ENCODE peak calls at places on chromosome 21, in ten cellular contexts. V, N, H, W, I, T, C, S, P and Q are unnamed samples.

GRCh38 chr21:38503588-38503987 is 5.3 kb upstream of the ERG start:
- DNase-seq in V (no peak), N (no peak), H (peak; percentile 97), W (peak; percentile 78), I (no peak), T (no peak), C (peak; percentile 89), S (no peak), P (no peak), Q (no peak)

GRCh38 chr21:22575165-22575584 is 1577.0 kb downstream of the NCAM2 start:
- DNase-seq in V (peak; percentile 47), N (no peak), H (peak; percentile 93), W (no peak), I (no peak), T (no peak), C (no peak), S (no peak), P (no peak), Q (no peak)

GRCh38 chr21:39120876-39121599 is 62.2 kb downstream of the PSMG1 start:
- DNase-seq in V (no peak), N (no peak), H (no peak), W (no peak), I (no peak), T (no peak), C (no peak), S (no peak), P (no peak), Q (no peak)

GRCh38 chr21:19553930-19554615 is 1150.5 kb upstream of the TMPRSS15 start:
- DNase-seq in V (no peak), N (no peak), H (no peak), W (no peak), I (no peak), T (no peak), C (no peak), S (no peak), P (no peak), Q (no peak)

GRCh38 chr21:39024538-39024937 is 158.7 kb downstream of the PSMG1 start:
- DNase-seq in V (no peak), N (no peak), H (no peak), W (no peak), I (no peak), T (no peak), C (no peak), S (no peak), P (no peak), Q (no peak)

GRCh38 chr21:46393941-46394818 is 64.5 kb upstream of the DIP2A start:
- DNase-seq in V (no peak), N (no peak), H (no peak), W (no peak), I (no peak), T (no peak), C (no peak), S (no peak), P (no peak), Q (no peak)

GRCh38 chr21:24224411-24224810 is 1382.9 kb downstream of the MRPL39 start:
- DNase-seq in V (no peak), N (no peak), H (no peak), W (no peak), I (no peak), T (no peak), C (no peak), S (no peak), P (no peak), Q (no peak)

GRCh38 chr21:32524010-32524719 is 61.2 kb downstream of the TCP10L start:
- DNase-seq in V (no peak), N (no peak), H (peak; percentile 100), W (no peak), I (no peak), T (no peak), C (peak; percentile 82), S (no peak), P (no peak), Q (no peak)

GRCh38 chr21:21612446-21612845 is 614.2 kb downstream of the NCAM2 start:
- DNase-seq in V (peak; percentile 79), N (no peak), H (peak; percentile 47), W (no peak), I (no peak), T (no peak), C (no peak), S (no peak), P (no peak), Q (no peak)

GRCh38 chr21:22961248-22961647 is 1963.0 kb downstream of the NCAM2 start:
- DNase-seq in V (no peak), N (no peak), H (no peak), W (no peak), I (no peak), T (no peak), C (no peak), S (no peak), P (no peak), Q (no peak)

GRCh38 chr21:31874817-31875216 is 2.0 kb downstream of the HUNK start:
- DNase-seq in V (no peak), N (no peak), H (no peak), W (no peak), I (no peak), T (no peak), C (peak; percentile 58), S (no peak), P (no peak), Q (no peak)

GRCh38 chr21:16838330-16838729 is 674.5 kb upstream of the CXADR start:
- DNase-seq in V (no peak), N (no peak), H (no peak), W (no peak), I (no peak), T (no peak), C (no peak), S (no peak), P (no peak), Q (no peak)

GRCh38 chr21:25561668-25562641 is 45.3 kb downstream of the MRPL39 start:
- DNase-seq in V (no peak), N (peak; percentile 64), H (peak; percentile 82), W (peak; percentile 75), I (peak; percentile 58), T (peak; percentile 44), C (peak; percentile 80), S (peak; percentile 75), P (peak; percentile 72), Q (no peak)

DNA sequence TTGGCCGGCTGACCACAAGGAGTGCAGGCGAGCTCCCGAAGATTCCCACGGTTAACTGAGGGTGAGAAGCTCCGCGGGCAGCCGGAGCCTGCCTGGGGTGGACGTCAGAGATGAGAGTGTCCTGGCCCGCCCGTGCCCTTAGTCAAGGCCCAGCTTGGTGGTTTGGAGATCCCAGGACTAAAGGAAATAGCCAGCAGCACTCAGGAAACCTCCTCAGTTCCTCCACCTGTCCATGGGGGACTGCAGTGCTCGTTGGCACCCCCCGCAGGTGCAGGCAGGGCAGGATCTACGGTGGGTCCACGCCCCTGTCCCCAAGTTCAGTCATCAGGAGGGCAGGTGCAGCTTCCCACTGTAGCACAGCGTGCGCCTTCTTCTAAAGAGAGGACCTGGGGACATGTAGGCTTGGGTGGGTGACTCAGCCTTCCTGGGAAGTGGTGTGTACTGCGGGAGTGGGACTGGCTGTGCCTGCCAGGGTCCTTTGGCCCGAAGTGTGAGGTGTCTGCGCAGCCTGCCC is 32.5 kb downstream of the SLX9 start:
- DNase-seq in V (peak; percentile 16), N (no peak), H (no peak), W (no peak), I (no peak), T (no peak), C (no peak), S (no peak), P (no peak), Q (no peak)
- H3K27ac ChIP-seq in V (no peak overlapping the region), N (no peak overlapping the region), H (no peak overlapping the region), W (peak overlapping the region; percentile 96), I (no peak overlapping the region), T (no peak overlapping the region), C (no peak overlapping the region), S (no peak overlapping the region), P (no peak overlapping the region), Q (no peak overlapping the region)

GRCh38 chr21:35011681-35012080 is 37.4 kb downstream of the RUNX1 start:
- DNase-seq in V (peak; percentile 40), N (no peak), H (no peak), W (no peak), I (no peak), T (no peak), C (no peak), S (no peak), P (no peak), Q (no peak)
- H3K4me1 ChIP-seq in V (peaks cover 21% of the 10 kb centered on the region), N (no peaks in the 10 kb centered on the region), H (no peaks in the 10 kb centered on the region), W (no peaks in the 10 kb centered on the region), I (peaks cover 34% of the 10 kb centered on the region), T (peaks cover 11% of the 10 kb centered on the region), C (peaks cover 9% of the 10 kb centered on the region), S (no peaks in the 10 kb centered on the region), P (peaks cover 70% of the 10 kb centered on the region), Q (no peaks in the 10 kb centered on the region)

GRCh38 chr21:45071396-45072165 is 2.8 kb upstream of the ADARB1 start:
- DNase-seq in V (no peak), N (no peak), H (no peak), W (peak; percentile 64), I (no peak), T (no peak), C (no peak), S (no peak), P (no peak), Q (no peak)
- H3K27ac ChIP-seq in V (no peak overlapping the region), N (no peak overlapping the region), H (no peak overlapping the region), W (peak overlapping the region; percentile 84), I (no peak overlapping the region), T (no peak overlapping the region), C (no peak overlapping the region), S (no peak overlapping the region), P (no peak overlapping the region), Q (no peak overlapping the region)

GRCh38 chr21:45301521-45302081 is 13.9 kb upstream of the POFUT2 start:
- DNase-seq in V (no peak), N (peak; percentile 55), H (no peak), W (peak; percentile 65), I (no peak), T (no peak), C (no peak), S (no peak), P (no peak), Q (no peak)

GRCh38 chr21:45302082-45303061 is 14.7 kb upstream of the POFUT2 start:
- DNase-seq in V (no peak), N (peak; percentile 77), H (peak; percentile 84), W (peak; percentile 77), I (peak; percentile 67), T (peak; percentile 82), C (no peak), S (no peak), P (peak; percentile 72), Q (no peak)

GRCh38 chr21:45304161-45304830 is 16.6 kb upstream of the POFUT2 start:
- DNase-seq in V (no peak), N (peak; percentile 55), H (no peak), W (peak; percentile 54), I (no peak), T (peak; percentile 8), C (no peak), S (no peak), P (peak; percentile 39), Q (no peak)

GRCh38 chr21:45303751-45304150 is 16.1 kb upstream of the POFUT2 start:
- DNase-seq in V (no peak), N (peak; percentile 67), H (no peak), W (peak; percentile 66), I (no peak), T (peak; percentile 9), C (no peak), S (no peak), P (peak; percentile 33), Q (no peak)

DNA sequence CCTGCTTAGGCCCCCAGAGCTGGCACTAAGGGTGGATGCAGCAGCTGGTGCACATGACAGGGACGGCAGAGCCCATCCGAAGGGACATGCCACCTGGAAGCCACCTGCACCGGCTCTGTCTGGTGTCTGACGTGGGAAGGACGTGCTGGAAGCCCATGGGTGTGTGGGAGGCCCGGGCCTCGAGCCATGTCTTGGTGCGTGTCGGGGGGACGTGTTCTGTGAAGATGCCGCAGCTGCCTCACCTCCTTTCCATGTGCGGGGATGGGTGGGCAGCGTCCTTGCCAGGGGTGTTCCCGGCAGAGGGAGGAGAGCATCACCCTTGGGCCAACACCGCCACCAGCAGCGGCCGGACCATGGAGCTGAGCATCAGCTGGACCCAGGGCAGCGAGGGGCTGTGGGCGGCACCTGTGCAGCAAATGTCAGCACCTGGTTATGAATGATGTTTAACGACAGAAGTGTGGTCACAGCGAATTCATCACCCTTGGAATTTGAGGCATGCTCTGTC is 15.5 kb upstream of the POFUT2 start:
- DNase-seq in V (no peak), N (peak; percentile 65), H (no peak), W (peak; percentile 60), I (no peak), T (peak; percentile 20), C (no peak), S (no peak), P (peak; percentile 45), Q (no peak)
- H3K4me1 ChIP-seq in V (no peaks in the 10 kb centered on the region), N (peaks cover 39% of the 10 kb centered on the region), H (peaks cover 7% of the 10 kb centered on the region), W (peaks cover 32% of the 10 kb centered on the region), I (peaks cover 14% of the 10 kb centered on the region), T (peaks cover 65% of the 10 kb centered on the region), C (peaks cover 58% of the 10 kb centered on the region), S (peaks cover 33% of the 10 kb centered on the region), P (peaks cover 23% of the 10 kb centered on the region), Q (peaks cover 9% of the 10 kb centered on the region)